ENCODE peak calls at places on chromosomes 3 and 15, in five cellular contexts. A is lung; P is neuronal stem cell; I is CD8-positive, alpha-beta memory T cell; U is lower lobe of right lung. X is an unnamed sample. For H3K27me3, the result is how much of the 10 kb centered on the place peaks cover.

GRCh38 chr3:154684021-154684420 is 254.0 kb upstream of the GPR149 start:
- DNase-seq in I (no peak), A (no peak), P (no peak), U (no peak), X (no peak)

GRCh38 chr15:76285241-76285825 is 25.9 kb downstream of the ETFA start:
- DNase-seq in A (no peak), I (no peak), U (no peak), P (no peak), X (no peak)

GRCh38 chr3:51710631-51711351 is 3.9 kb downstream of the GRM2 start:
- DNase-seq in U (no peak), A (no peak), I (no peak), P (no peak), X (peak)

GRCh38 chr3:16427309-16427965 is 86.1 kb downstream of the RFTN1 start:
- DNase-seq in P (no peak), I (no peak), A (peak), U (no peak), X (no peak)

GRCh38 chr3:14336414-14337285 is 65.8 kb upstream of the SLC6A6 start:
- DNase-seq in A (peak), P (no peak), U (peak), I (no peak), X (no peak)

GRCh38 chr3:38438421-38438820 is 15.3 kb upstream of the ACVR2B start:
- DNase-seq in I (peak), U (no peak), P (no peak), A (no peak), X (no peak)

GRCh38 chr15:73374599-73374998 is 5.8 kb upstream of the HCN4 start:
- DNase-seq in I (no peak), P (no peak), A (no peak), U (no peak), X (no peak)

GRCh38 chr15:31399544-31400171 is 73.0 kb downstream of the KLF13 start:
- DNase-seq in A (no peak), U (no peak), P (no peak), I (no peak), X (peak)

GRCh38 chr3:61562810-61563613 is 1.6 kb downstream of the PTPRG start:
- DNase-seq in P (no peak), U (peak), I (no peak), A (no peak), X (peak)

GRCh38 chr15:63544253-63545026 is 40.0 kb downstream of the USP3 start:
- DNase-seq in U (no peak), A (no peak), I (no peak), P (no peak), X (no peak)

GRCh38 chr3:138964264-138964663 is 17.2 kb downstream of the FOXL2NB start:
- DNase-seq in A (no peak), P (no peak), U (no peak), I (no peak), X (no peak)

GRCh38 chr3:111215481-111215880 is 143.9 kb downstream of the NECTIN3 start:
- DNase-seq in P (no peak), A (no peak), U (no peak), I (no peak), X (no peak)

GRCh38 chr3:98702166-98702565 is 61.0 kb upstream of the ST3GAL6 start:
- DNase-seq in U (no peak), I (no peak), P (no peak), A (no peak), X (no peak)

GRCh38 chr3:182967218-182968204 is 12.8 kb downstream of the DCUN1D1 start:
- DNase-seq in U (no peak), A (no peak), P (no peak), I (no peak), X (no peak)

GRCh38 chr15:92853222-92853621 is 46.9 kb upstream of the CHD2 start:
- DNase-seq in I (no peak), U (no peak), A (no peak), P (no peak), X (peak)

GRCh38 chr3:15601046-15601398 is 347 bp downstream of the HACL1 start:
- DNase-seq in I (no peak), U (no peak), A (no peak), P (no peak), X (no peak)

GRCh38 chr3:48247401-48247807 is 6.5 kb downstream of the ZNF589 start:
- DNase-seq in P (no peak), U (no peak), A (no peak), I (no peak), X (peak)

GRCh38 chr3:35295875-35296274 is 343.4 kb upstream of the ARPP21 start:
- DNase-seq in P (no peak), A (no peak), I (no peak), U (no peak), X (no peak)

GRCh38 chr3:187066228-187066995 is 72.9 kb downstream of the RPL39L start:
- DNase-seq in P (peak), A (no peak), U (no peak), I (peak), X (peak)

GRCh38 chr3:106719583-106719982 is 657.7 kb upstream of the CCDC54 start:
- DNase-seq in P (no peak), I (no peak), U (no peak), A (no peak), X (no peak)

GRCh38 chr3:79019137-79019923 is 748.5 kb downstream of the ROBO1 start:
- DNase-seq in I (no peak), P (peak), A (peak), U (peak), X (peak)

DNA sequence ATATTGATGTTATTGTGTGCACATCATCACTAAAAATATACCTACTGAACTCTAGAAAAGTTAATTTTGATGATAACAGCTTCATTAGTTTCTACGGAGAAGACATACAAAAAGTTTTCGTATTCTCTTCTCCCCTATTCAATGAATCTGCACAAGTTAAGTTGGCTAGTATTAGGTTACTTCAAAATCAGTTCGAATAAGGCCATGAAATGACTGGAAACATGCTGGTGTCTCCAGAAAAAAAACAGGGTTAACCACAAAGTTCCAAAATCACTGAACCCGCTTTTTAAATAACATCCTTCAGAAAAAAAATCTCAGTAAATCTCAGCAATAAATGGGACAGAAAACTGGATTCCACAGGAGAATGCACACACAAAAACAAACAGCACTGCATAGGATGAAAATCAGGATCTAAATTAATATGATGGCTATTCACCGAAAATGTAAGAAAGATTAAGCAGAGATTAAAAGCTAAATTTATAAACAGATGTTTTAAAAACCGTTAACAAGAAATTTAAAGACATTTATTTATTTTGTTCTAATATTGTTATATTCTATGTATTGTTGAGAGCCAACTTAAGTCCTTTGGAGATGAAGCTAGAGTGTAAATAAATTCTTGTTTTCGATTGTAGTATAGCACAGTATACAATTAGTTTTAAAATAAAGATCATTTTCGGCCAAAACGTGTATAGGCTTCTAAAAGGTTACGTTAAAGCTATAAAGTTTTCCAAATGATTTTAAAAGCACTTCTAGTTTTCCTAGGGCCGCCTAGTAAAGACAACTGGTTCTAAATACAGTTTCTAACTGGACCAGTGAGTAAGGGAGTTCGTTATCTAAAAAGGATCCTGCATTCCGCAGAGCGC is 1.0 kb downstream of the IGSF11 start:
- DNase-seq in I (no peak), A (no peak), U (no peak), P (no peak), X (no peak)
- H3K27me3 ChIP-seq in I (under half), A (under half), U (under half), P (under half), X (under half)

DNA sequence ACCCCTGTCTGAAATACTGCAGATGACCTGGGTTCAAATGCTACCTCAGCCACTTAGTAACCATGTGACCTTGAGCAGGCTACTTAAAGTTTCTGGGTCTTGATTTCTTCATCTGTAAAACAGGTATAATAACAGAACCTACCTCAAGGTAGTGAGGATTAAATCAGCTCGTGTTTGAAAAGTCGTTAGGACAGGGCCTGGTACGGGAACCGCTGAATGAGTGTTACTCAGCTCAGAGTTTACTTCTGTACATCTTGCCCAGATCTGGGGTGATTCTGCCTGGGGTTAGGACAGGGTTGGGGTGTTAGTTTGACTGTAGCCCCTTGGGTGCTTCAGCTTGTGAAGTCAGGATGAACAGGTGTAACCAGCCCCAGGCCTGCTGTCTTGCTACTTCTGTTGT is 1.8 kb downstream of the SEMA4B start:
- DNase-seq in P (no peak), A (no peak), I (no peak), U (no peak), X (no peak)
- H3K4me3 ChIP-seq in P (peak), A (no peak), I (no peak), U (peak), X (no peak)

DNA sequence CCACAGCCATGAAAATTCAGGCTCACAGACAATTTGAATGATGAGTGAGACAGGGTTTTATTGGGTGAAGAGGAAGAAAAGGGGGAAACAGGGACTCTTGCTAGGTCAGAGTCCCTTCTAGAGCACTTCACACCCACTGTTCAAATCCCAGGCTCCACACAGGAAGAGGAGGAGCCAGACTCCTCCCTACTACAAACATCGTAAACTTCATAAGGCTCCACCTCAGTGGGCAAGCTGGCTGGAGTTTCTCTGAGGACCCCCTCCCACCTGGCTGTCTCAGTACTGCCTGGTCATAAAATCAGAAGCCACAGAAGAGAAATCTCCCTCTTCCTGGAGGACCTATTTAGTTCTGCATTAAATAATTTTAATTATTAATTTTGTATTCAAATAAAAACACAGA is 80.3 kb upstream of the KCNMB2 start:
- DNase-seq in U (no peak), I (no peak), A (no peak), P (no peak), X (no peak)
- H3K27me3 ChIP-seq in U (under half), I (under half), A (under half), P (under half), X (under half)

GRCh38 chr15:78979456-78980320 is 34.8 kb upstream of the CTSH start:
- DNase-seq in P (peak), I (no peak), A (peak), U (no peak), X (peak)
- H3K4me3 ChIP-seq in P (no peak), I (no peak), A (no peak), U (no peak), X (no peak)

DNA sequence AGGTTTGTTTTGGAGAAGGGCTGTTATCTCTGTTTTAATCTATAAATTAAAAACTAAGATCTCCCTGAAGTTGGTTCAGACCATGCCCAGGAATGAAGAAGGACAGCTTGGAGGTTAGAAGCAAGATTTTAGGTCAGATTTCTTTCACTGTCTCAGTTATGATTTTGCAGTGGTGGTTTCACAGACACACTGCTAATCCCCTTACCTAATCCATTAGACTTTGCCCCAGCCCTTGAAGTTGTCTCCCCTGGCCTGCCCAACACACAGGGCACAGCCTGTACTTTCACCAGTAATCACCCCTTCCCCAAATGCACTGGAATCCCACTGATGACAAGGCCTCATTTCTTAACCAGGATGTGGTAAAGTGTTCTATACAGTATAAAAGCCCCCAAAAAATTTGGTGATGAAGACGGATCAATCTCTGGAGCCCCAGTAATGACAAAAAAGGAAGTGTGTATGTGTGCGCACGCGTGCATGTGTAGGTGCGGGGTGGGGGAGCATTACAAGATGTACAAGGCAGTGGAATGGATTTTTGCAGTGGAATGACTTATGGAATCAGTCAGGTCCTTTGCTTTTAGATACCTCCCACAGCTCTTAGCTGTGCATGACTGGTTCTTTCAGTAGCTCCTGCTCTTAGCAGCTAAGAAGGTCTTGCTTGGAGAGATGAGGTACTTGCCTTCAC is 73.1 kb upstream of the TERB2 start:
- DNase-seq in P (no peak), U (no peak), A (no peak), I (no peak), X (no peak)
- H3K27me3 ChIP-seq in P (under half), U (under half), A (under half), I (under half), X (under half)

GRCh38 chr3:194306771-194307640 is 44.1 kb downstream of the CPN2 start:
- DNase-seq in U (no peak), I (no peak), P (no peak), A (no peak), X (no peak)
- H3K4me3 ChIP-seq in U (no peak), I (peak), P (no peak), A (no peak), X (no peak)